ENCODE peak calls at places on chromosomes 3 and 15, in five cellular contexts. Y is colonic mucosa; L is mesenchymal stem cell; Q is CD8-positive, alpha-beta memory T cell; R is GM23248. S is an unnamed sample. For H3K9me3, the result is how much of the 10 kb centered on the place peaks cover.

GRCh38 chr3:59499954-59500353 is 450.1 kb upstream of the CFAP20DC start:
- DNase-seq in Q (no peak), Y (no peak), R (no peak), L (no peak), S (no peak)

GRCh38 chr15:48427960-48428547 is 96.8 kb downstream of the DUT start:
- DNase-seq in R (peak), L (no peak), Y (no peak), Q (no peak), S (no peak)

GRCh38 chr15:80072285-80072684 is 12.8 kb downstream of the ZFAND6 start:
- DNase-seq in Y (peak), R (peak), Q (peak), L (peak), S (peak)

GRCh38 chr15:67941643-67942315 is 101.9 kb upstream of the RNU6-1 start:
- DNase-seq in R (peak), Q (no peak), Y (no peak), L (no peak), S (no peak)

GRCh38 chr3:56799251-56799882 is 2.4 kb downstream of the ARHGEF3 start:
- DNase-seq in R (peak), Y (no peak), L (peak), Q (peak), S (no peak)

GRCh38 chr3:65425880-65426279 is 612.8 kb downstream of the MAGI1 start:
- DNase-seq in Y (no peak), R (peak), L (peak), Q (no peak), S (peak)

GRCh38 chr3:149382518-149382917 is 5.1 kb upstream of the TM4SF1 start:
- DNase-seq in R (peak), Q (no peak), L (no peak), Y (no peak), S (no peak)

GRCh38 chr3:46829699-46830208 is 33.5 kb downstream of the MYL3 start:
- DNase-seq in Y (no peak), R (no peak), L (no peak), Q (no peak), S (no peak)

GRCh38 chr3:194985031-194985578 is 285.9 kb downstream of the XXYLT1 start:
- DNase-seq in L (peak), Y (peak), R (peak), Q (no peak), S (no peak)

DNA sequence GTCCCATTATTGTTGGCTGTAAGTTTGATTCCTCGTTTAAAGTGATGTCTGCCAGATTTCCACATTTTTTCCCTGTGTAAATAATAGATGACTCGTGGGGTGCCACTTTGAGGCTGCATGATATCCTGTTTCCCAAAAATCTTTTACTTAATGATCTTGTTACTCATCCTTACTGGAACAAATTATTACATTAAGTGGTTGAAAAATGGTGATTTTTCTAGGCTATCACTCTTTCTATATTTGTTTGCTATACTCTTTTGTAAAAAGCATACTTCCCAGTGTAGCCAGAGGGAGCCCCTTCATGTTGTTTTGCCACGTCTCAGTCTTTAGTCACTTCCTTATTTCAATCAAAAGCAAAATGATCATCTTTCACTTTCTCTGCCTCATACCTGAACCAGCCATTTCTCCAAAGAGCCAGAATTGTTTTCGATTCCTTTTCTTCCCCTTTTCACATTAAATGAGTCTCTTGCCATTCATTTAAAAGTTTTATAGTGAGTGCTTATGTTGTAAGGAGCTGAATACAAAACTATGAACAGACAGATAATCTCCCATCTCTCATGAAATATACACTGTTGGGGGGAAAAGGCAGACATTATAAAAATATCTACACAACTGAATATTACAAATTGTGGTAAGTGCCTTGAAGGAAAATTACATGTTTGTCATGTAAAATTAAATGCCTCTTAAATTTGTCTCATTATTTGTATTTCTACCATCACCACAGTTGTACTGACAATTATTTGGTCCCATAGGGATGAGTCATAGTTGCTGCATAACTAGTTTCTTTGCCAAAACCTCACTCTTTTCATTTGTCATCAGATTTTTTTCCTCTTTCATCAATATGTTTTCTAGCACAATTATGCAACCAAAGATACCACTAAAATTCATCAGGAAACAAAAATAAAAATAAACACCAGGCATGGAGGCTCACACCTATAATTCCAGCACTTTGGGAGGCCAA is 41.5 kb downstream of the ADGRG7 start:
- DNase-seq in L (peak), Y (no peak), Q (no peak), R (peak), S (peak)
- H3K4me3 ChIP-seq in L (no peak), Y (no peak), Q (no peak), R (peak), S (no peak)

DNA sequence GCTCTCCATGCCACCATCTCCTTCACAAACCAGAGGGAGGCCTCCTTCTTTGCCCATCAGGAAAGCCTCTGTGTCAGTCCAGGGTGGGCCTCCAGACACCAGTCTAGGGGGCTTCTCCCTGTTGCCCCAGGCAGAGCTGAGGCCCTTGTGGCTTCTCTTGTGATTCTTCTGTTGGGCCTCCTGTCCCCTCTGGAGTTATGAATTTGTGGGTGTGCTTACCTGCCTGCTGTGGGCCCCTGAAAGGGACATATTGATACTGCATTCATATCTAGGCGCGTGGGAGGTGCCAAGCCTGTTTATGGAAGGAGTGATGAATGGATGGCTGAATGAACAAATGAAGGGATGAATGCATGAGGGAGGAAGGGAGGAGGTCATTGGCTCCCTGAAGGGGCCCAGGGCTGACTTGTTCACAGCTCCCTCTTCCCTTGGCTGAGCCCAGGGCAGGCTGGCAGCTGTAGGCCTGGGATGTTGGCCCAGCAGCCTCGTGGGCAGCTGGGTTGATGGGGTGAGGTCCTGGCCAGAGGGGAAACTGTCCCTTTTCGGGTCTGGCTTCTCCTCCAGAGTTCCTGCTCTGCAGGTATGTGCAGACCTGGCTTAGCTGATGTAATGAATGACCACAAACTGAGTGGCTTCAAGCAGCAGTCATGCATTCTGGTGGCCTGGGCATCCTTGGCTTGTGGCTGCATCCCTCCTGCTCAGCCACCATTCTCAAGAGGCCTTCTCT is 195.4 kb downstream of the GOLGA6L6 start:
- DNase-seq in L (no peak), Q (no peak), Y (no peak), R (no peak), S (no peak)
- H3K9me3 ChIP-seq in L (under half), Q (under half), Y (under half), R (under half), S (under half)

GRCh38 chr3:123201223-123201556 is 553 bp upstream of the SEC22A start:
- DNase-seq in Y (no peak), R (no peak), L (no peak), Q (no peak), S (no peak)
- H3K27ac ChIP-seq in Y (peak), R (peak), L (no peak), Q (peak), S (peak)

GRCh38 chr15:45386974-45387373 is 8.6 kb upstream of the GATM start:
- DNase-seq in Q (no peak), R (no peak), Y (no peak), L (no peak), S (no peak)
- H3K4me3 ChIP-seq in Q (no peak), R (no peak), Y (no peak), L (no peak), S (no peak)

DNA sequence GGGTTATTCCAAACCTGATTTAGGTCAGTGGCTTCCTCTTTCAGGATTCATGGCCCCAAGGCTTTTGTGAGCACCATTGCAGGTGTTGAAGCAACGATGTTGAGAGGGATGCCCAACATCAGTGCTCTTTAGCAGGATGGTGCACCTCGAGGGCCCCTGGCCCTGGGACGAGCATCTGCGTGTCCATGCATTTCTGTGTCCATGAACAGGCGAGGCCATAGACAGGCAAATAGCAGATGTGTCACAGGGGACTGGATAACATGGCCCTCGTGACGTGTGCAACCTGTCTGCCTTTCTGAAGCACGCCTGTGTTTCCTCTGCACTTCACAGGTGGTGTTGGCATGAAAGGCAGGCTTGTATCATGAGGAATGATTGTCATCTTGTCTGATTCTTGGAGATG is 132.3 kb downstream of the SNRPN start:
- DNase-seq in R (no peak), Q (no peak), L (no peak), Y (no peak), S (no peak)
- H3K9me3 ChIP-seq in R (under half), Q (half or more), L (half or more), Y (under half), S (under half)

DNA sequence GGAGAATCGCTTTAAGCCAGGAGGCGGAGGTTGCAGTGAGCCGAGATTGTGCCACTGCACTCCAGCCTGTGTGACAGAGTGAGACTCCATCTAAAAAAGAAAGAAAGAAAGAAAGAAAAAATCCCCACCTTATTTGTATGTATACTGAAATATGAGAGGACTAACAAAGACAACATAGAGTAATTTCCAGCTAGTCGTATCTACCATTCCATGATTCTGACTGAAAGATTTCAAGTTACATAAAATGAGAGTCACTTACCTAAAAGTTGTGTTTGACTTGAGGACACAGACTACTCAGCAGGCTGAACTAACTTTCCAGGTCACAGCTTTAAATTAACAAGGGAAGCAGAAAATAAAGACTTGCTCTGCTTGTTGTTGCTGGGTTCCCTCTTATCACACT is 18.8 kb upstream of the PRKCI start:
- DNase-seq in Y (no peak), L (no peak), Q (no peak), R (no peak), S (no peak)
- H3K27ac ChIP-seq in Y (no peak), L (no peak), Q (no peak), R (no peak), S (no peak)

GRCh38 chr15:91649922-91650321 is 203.6 kb upstream of the SLCO3A1 start:
- DNase-seq in Q (no peak), L (no peak), Y (peak), R (no peak), S (no peak)
- H3K4me3 ChIP-seq in Q (no peak), L (no peak), Y (no peak), R (no peak), S (no peak)

GRCh38 chr3:112846764-112847163 is at the start of gene CD200R1L:
- DNase-seq in Y (no peak), L (no peak), Q (no peak), R (no peak), S (no peak)
- H3K9me3 ChIP-seq in Y (under half), L (under half), Q (under half), R (under half), S (under half)

GRCh38 chr3:108222813-108223307 is 636 bp upstream of the IFT57 start:
- DNase-seq in R (peak), Q (no peak), L (no peak), Y (no peak), S (no peak)

GRCh38 chr3:108219336-108219735 is 2.9 kb downstream of the IFT57 start:
- DNase-seq in Q (no peak), R (no peak), Y (no peak), L (no peak), S (no peak)

GRCh38 chr3:108223928-108224327 is 1.7 kb upstream of the IFT57 start:
- DNase-seq in Q (no peak), R (peak), L (peak), Y (no peak), S (no peak)

GRCh38 chr3:108221911-108222812 is at the start of gene IFT57:
- DNase-seq in Y (peak), Q (peak), L (peak), R (peak), S (peak)

GRCh38 chr3:108221403-108221802 is 821 bp downstream of the IFT57 start:
- DNase-seq in Y (no peak), L (peak), R (peak), Q (no peak), S (no peak)
- H3K27ac ChIP-seq in Y (peak), L (no peak), R (peak), Q (peak), S (no peak)